ENCODE peak calls at places on chromosomes 12 and 14, in four cellular contexts. A is epithelial cell of esophagus, O is tibial nerve, D is skeletal muscle cell. H is an unnamed sample.

GRCh38 chr12:113987261-113988063 is 21.3 kb upstream of the RBM19 start:
- DNase-seq in D (no peak), A (no peak), O (no peak), H (no peak)

GRCh38 chr12:11822071-11822818 is 172.8 kb downstream of the ETV6 start:
- DNase-seq in O (no peak), D (no peak), A (peak; percentile 75), H (peak; percentile 90)

GRCh38 chr12:15350643-15351042 is 28.3 kb downstream of the PTPRO start:
- DNase-seq in O (no peak), D (no peak), A (no peak), H (no peak)

GRCh38 chr12:75208851-75209781 is 523 bp downstream of the KCNC2 start:
- DNase-seq in O (no peak), D (no peak), A (peak; percentile 55), H (no peak)

GRCh38 chr12:114407566-114408411 is 1.8 kb upstream of the TBX5 start:
- DNase-seq in D (no peak), O (no peak), A (no peak), H (no peak)

GRCh38 chr12:66200110-66200509 is 11.1 kb downstream of the IRAK3 start:
- DNase-seq in A (no peak), D (no peak), O (no peak), H (no peak)

GRCh38 chr14:68471029-68471963 is 321.6 kb downstream of the ZFP36L1 start:
- DNase-seq in O (no peak), A (no peak), D (no peak), H (no peak)

GRCh38 chr12:4506870-4507269 is 31.8 kb upstream of the RAD51AP1 start:
- DNase-seq in A (peak; percentile 32), O (no peak), D (peak; percentile 51), H (no peak)

GRCh38 chr14:22419620-22420019 is 169.4 kb downstream of the DAD1 start:
- DNase-seq in O (no peak), D (no peak), A (no peak), H (no peak)

GRCh38 chr12:69897744-69898143 is 72.7 kb downstream of the MYRFL start:
- DNase-seq in O (no peak), A (peak; percentile 82), D (peak; percentile 96), H (peak; percentile 26)

GRCh38 chr14:23577004-23577681 is 1.4 kb downstream of the JPH4 start:
- DNase-seq in O (no peak), A (no peak), D (no peak), H (no peak)

GRCh38 chr14:71918955-71919354 is 13.3 kb upstream of the RGS6 start:
- DNase-seq in D (no peak), O (no peak), A (no peak), H (no peak)

GRCh38 chr12:6370576-6370935 is 4.8 kb downstream of the SCNN1A start:
- DNase-seq in O (no peak), D (no peak), A (no peak), H (no peak)

GRCh38 chr12:114500775-114501473 is 95.0 kb upstream of the TBX5 start:
- DNase-seq in O (no peak), A (no peak), D (no peak), H (no peak)

GRCh38 chr12:106583578-106584103 is 837 bp downstream of the RFX4 start:
- DNase-seq in A (peak; percentile 46), O (no peak), D (no peak), H (no peak)

GRCh38 chr12:5262450-5262849 is 169.5 kb upstream of the NTF3 start:
- DNase-seq in D (no peak), A (no peak), O (no peak), H (no peak)

GRCh38 chr14:89367449-89368120 is 49.4 kb downstream of the FOXN3 start:
- DNase-seq in O (no peak), D (no peak), A (no peak), H (no peak)
- H3K4me3 ChIP-seq in O (no peak overlapping the region), D (no peak overlapping the region), A (no peak overlapping the region), H (no peak overlapping the region)

DNA sequence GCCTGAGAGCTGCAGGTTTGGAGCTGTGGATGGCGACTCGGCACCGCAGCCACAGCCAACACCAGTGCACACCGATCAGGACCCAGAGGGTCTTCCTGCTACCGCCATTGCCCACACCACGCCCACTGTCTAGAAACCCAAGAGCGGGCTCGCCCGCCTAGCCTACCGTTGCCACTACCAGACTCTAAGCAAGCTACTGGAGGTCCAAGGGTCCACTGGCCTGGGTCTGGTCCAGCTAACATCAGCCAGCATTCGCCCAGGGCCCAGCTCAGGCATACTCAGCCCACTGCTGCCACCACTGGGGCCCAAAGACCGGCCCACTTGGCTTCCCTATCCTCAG is 30.5 kb upstream of the MON2 start:
- DNase-seq in A (no peak), O (no peak), D (no peak), H (no peak)
- H3K4me3 ChIP-seq in A (no peak overlapping the region), O (no peak overlapping the region), D (no peak overlapping the region), H (no peak overlapping the region)

GRCh38 chr14:105857816-105858675 is 331.7 kb downstream of the TMEM121 start:
- DNase-seq in A (no peak), O (no peak), D (no peak), H (no peak)

GRCh38 chr14:105857223-105857815 is 330.9 kb downstream of the TMEM121 start:
- DNase-seq in O (no peak), D (no peak), A (no peak), H (no peak)

GRCh38 chr14:105859717-105860614 is 333.6 kb downstream of the TMEM121 start:
- DNase-seq in A (no peak), D (no peak), O (no peak), H (no peak)

GRCh38 chr14:105856676-105857222 is 330.4 kb downstream of the TMEM121 start:
- DNase-seq in D (no peak), A (no peak), O (no peak), H (no peak)

GRCh38 chr14:105858676-105859025 is 332.3 kb downstream of the TMEM121 start:
- DNase-seq in A (no peak), O (no peak), D (no peak), H (no peak)
- H3K4me3 ChIP-seq in A (no peak overlapping the region), O (no peak overlapping the region), D (no peak overlapping the region), H (no peak overlapping the region)

GRCh38 chr12:53064613-53065415 is 14.4 kb downstream of the SPRYD3 start:
- DNase-seq in O (no peak), D (no peak), A (no peak), H (no peak)
- H3K4me3 ChIP-seq in O (no peak overlapping the region), D (no peak overlapping the region), A (no peak overlapping the region), H (no peak overlapping the region)

DNA sequence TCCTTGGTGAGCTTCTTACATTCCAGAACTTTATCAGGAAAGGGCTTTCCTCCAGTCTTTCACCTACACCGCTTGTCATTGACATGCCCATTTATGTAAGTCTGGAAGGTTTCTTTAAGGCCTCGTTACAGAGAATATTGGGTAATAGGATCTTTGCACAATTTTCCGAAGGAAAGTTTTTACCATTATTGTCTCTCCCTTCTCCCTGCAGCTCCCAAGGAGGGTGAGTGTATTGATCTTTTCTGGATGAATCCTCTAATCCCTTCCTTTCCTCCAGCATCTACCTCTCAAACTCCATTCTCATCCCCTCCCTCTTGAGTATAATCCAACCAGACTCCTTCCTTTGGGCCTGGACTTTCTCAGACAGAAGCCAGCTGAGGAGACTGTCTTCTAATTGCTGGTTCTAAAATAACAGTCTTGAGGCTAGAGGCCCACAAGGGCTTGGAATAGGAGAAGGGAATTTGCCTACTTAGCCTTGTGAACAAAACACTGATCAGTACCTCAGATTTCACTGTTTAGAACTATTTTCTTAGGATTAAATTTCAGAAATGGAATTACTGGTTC is 21.8 kb downstream of the WNK1 start:
- DNase-seq in O (no peak), D (no peak), A (no peak), H (no peak)
- H3K4me3 ChIP-seq in O (no peak overlapping the region), D (no peak overlapping the region), A (no peak overlapping the region), H (no peak overlapping the region)

DNA sequence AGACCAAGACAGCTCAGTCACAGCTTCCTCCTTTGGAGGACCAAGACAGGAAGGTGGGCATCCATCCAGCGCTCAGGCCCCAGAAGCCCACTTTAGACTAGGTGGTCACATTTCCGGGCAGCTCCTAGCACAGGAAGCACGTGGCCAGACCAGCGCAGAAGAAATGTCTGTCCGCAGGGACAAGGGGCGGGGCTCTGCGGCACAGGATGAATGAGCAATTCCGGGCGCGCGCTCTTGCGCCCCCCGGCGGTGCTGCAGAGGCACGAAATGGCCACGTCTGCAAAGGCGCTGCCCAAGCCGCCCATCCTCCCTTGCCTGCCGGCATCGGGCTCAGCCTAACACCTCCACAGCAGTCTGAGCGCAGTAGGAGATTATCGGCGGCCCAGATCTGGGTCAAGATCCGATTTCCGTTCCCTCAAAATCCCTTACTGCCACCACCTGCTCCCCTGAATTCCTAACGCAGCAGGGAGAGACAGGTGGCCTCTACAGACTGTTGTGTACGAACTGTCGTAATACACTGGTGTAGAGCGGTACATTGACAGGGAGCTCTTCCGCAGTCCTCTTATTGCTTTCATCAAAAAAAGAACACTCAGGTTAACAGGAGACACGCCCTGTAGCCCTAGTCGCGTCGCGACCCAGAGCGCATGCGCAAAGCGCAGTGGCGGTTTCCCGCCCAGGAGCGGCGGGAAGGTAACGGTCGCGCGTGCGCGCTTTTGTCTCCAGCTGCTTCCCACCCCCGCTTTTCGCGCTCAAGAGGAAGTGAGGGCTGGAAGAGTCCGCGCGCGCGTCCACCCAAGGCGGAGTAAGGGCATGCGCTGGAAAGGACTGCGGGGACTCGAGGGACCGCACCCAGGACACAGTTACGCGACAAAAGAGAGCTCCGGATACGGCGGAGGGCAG is 794 bp downstream of the TUBA1B start:
- DNase-seq in O (peak; percentile 84), A (peak; percentile 93), D (peak; percentile 81), H (no peak)
- H3K4me3 ChIP-seq in O (peak overlapping the region; percentile 87), A (peak overlapping the region; percentile 97), D (peak overlapping the region; percentile 88), H (peak overlapping the region; percentile 99)

GRCh38 chr12:57487597-57488396 is at the start of gene MARS1:
- DNase-seq in D (peak; percentile 83), A (peak; percentile 98), O (peak; percentile 96), H (peak; percentile 71)

GRCh38 chr12:57490126-57490525 is 2.3 kb downstream of the MARS1 start:
- DNase-seq in D (no peak), A (no peak), O (no peak), H (no peak)

GRCh38 chr12:57488397-57489156 is 709 bp downstream of the MARS1 start:
- DNase-seq in O (no peak), A (no peak), D (no peak), H (no peak)

GRCh38 chr12:57487055-57487596 is 742 bp upstream of the MARS1 start:
- DNase-seq in O (no peak), D (no peak), A (no peak), H (no peak)

GRCh38 chr12:57489157-57489641 is 1.3 kb downstream of the MARS1 start:
- DNase-seq in A (no peak), D (no peak), O (no peak), H (no peak)
- H3K4me3 ChIP-seq in A (peak overlapping the region; percentile 90), D (peak overlapping the region; percentile 98), O (no peak overlapping the region), H (peak overlapping the region; percentile 72)

DNA sequence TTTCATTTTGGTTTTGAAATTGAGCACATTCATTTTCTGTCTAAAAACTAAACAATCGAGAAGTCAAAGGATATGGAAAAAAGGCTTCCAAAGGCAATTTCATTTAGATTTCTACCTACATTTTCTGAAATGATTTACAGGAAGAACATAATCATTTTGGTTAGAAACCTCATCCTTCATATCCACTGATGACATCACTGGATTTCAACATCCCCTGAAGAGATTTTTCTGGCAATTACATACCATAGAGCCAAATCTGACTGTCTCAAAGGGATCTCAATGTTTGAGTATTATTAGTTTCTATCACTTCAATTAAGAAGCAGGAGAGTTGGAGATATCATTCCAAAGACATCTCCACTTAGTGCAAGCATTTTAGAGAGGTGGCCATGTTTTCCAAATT is 137.8 kb downstream of the TTC7B start:
- DNase-seq in O (no peak), D (no peak), A (peak; percentile 58), H (no peak)
- H3K4me3 ChIP-seq in O (no peak overlapping the region), D (no peak overlapping the region), A (no peak overlapping the region), H (no peak overlapping the region)

H was measured in epithelial cell of proximal tubule.